ENCODE peak calls at places on chromosome 14, in four cellular contexts. One of them, this sample, is unnamed.

GRCh38 chr14:90837355-90837754 is 21.1 kb upstream of the TTC7B start:
- DNase-seq in IMR-90: peak; percentile 73
- DNase-seq in adrenal gland: no peak
- DNase-seq in ovary: no peak
- DNase-seq in this sample: no peak

GRCh38 chr14:74429221-74429691 is 3.2 kb upstream of the SYNDIG1L start:
- DNase-seq in ovary: no peak
- DNase-seq in adrenal gland: no peak
- DNase-seq in IMR-90: no peak
- DNase-seq in this sample: peak; percentile 31

GRCh38 chr14:40599726-40600125 is 1007.0 kb upstream of the LRFN5 start:
- DNase-seq in adrenal gland: no peak
- DNase-seq in ovary: no peak
- DNase-seq in IMR-90: no peak
- DNase-seq in this sample: no peak

GRCh38 chr14:64801800-64802199 is 77.9 kb downstream of the SPTB start:
- DNase-seq in adrenal gland: peak; percentile 42
- DNase-seq in ovary: no peak
- DNase-seq in IMR-90: peak; percentile 17
- DNase-seq in this sample: peak; percentile 45

GRCh38 chr14:77053046-77053841 is 24.7 kb upstream of the IRF2BPL start:
- DNase-seq in IMR-90: peak; percentile 76
- DNase-seq in ovary: peak; percentile 87
- DNase-seq in adrenal gland: peak; percentile 81
- DNase-seq in this sample: peak; percentile 92

GRCh38 chr14:34835312-34835711 is 39.8 kb downstream of the BAZ1A start:
- DNase-seq in IMR-90: no peak
- DNase-seq in ovary: no peak
- DNase-seq in adrenal gland: no peak
- DNase-seq in this sample: peak; percentile 13

GRCh38 chr14:55730602-55731001 is 150.6 kb downstream of the KTN1 start:
- DNase-seq in IMR-90: peak; percentile 19
- DNase-seq in adrenal gland: no peak
- DNase-seq in ovary: no peak
- DNase-seq in this sample: no peak

GRCh38 chr14:102878970-102879460 is 43.4 kb upstream of the AMN start:
- DNase-seq in adrenal gland: no peak
- DNase-seq in IMR-90: no peak
- DNase-seq in ovary: no peak
- DNase-seq in this sample: no peak

GRCh38 chr14:72788972-72789728 is 104.8 kb downstream of the DPF3 start:
- DNase-seq in IMR-90: no peak
- DNase-seq in ovary: no peak
- DNase-seq in adrenal gland: no peak
- DNase-seq in this sample: no peak

GRCh38 chr14:25055998-25056687 is 6.2 kb upstream of the STXBP6 start:
- DNase-seq in adrenal gland: no peak
- DNase-seq in ovary: no peak
- DNase-seq in IMR-90: peak; percentile 74
- DNase-seq in this sample: no peak

GRCh38 chr14:69755784-69756183 is 11.2 kb upstream of the SRSF5 start:
- DNase-seq in ovary: no peak
- DNase-seq in adrenal gland: no peak
- DNase-seq in IMR-90: no peak
- DNase-seq in this sample: no peak

GRCh38 chr14:68547305-68548193 is 245.3 kb downstream of the ZFP36L1 start:
- DNase-seq in ovary: peak; percentile 56
- DNase-seq in IMR-90: peak; percentile 93
- DNase-seq in adrenal gland: peak; percentile 75
- DNase-seq in this sample: no peak

GRCh38 chr14:32693114-32693513 is 245.6 kb upstream of the NPAS3 start:
- DNase-seq in adrenal gland: no peak
- DNase-seq in IMR-90: peak; percentile 35
- DNase-seq in ovary: no peak
- DNase-seq in this sample: no peak

GRCh38 chr14:53613404-53614253 is 343.0 kb downstream of the BMP4 start:
- DNase-seq in adrenal gland: no peak
- DNase-seq in ovary: no peak
- DNase-seq in IMR-90: peak; percentile 90
- DNase-seq in this sample: no peak

GRCh38 chr14:65993103-65993502 is 493.1 kb upstream of the CCDC196 start:
- DNase-seq in ovary: no peak
- DNase-seq in IMR-90: no peak
- DNase-seq in adrenal gland: no peak
- DNase-seq in this sample: no peak

GRCh38 chr14:67492538-67492937 is 4.0 kb upstream of the TMEM229B start:
- DNase-seq in IMR-90: no peak
- DNase-seq in ovary: no peak
- DNase-seq in adrenal gland: no peak
- DNase-seq in this sample: no peak

GRCh38 chr14:97930191-97930590 is 1133.0 kb downstream of the VRK1 start:
- DNase-seq in adrenal gland: no peak
- DNase-seq in ovary: no peak
- DNase-seq in IMR-90: no peak
- DNase-seq in this sample: no peak

GRCh38 chr14:32201816-32202467 is at the start of gene RNU6-7:
- DNase-seq in adrenal gland: peak; percentile 36
- DNase-seq in ovary: peak; percentile 58
- DNase-seq in IMR-90: peak; percentile 17
- DNase-seq in this sample: peak; percentile 42

GRCh38 chr14:32078030-32078793 is 1.1 kb downstream of the ARHGAP5 start:
- DNase-seq in IMR-90: peak; percentile 24
- DNase-seq in adrenal gland: peak; percentile 50
- DNase-seq in ovary: peak; percentile 33
- DNase-seq in this sample: peak; percentile 21

GRCh38 chr14:31243860-31244259 is 36.3 kb upstream of the HECTD1 start:
- DNase-seq in ovary: no peak
- DNase-seq in adrenal gland: no peak
- DNase-seq in IMR-90: no peak
- DNase-seq in this sample: no peak

GRCh38 chr14:49621114-49621881 is 699 bp downstream of the MGAT2 start:
- DNase-seq in IMR-90: peak; percentile 28
- DNase-seq in ovary: peak; percentile 68
- DNase-seq in adrenal gland: peak; percentile 75
- DNase-seq in this sample: peak; percentile 90

GRCh38 chr14:60327447-60328331 is 78.7 kb downstream of the PPM1A start:
- DNase-seq in IMR-90: peak; percentile 20
- DNase-seq in ovary: no peak
- DNase-seq in adrenal gland: no peak
- DNase-seq in this sample: peak; percentile 36

GRCh38 chr14:92651106-92651792 is 97.2 kb downstream of the LGMN start:
- DNase-seq in IMR-90: no peak
- DNase-seq in adrenal gland: peak; percentile 48
- DNase-seq in ovary: no peak
- DNase-seq in this sample: peak; percentile 92

GRCh38 chr14:84520711-84521338 is 1009.1 kb upstream of the FLRT2 start:
- DNase-seq in IMR-90: peak; percentile 5
- DNase-seq in ovary: no peak
- DNase-seq in adrenal gland: peak; percentile 4
- DNase-seq in this sample: no peak

GRCh38 chr14:66315548-66315947 is 170.6 kb upstream of the CCDC196 start:
- DNase-seq in adrenal gland: no peak
- DNase-seq in IMR-90: no peak
- DNase-seq in ovary: no peak
- DNase-seq in this sample: no peak

GRCh38 chr14:71416392-71416791 is 509.1 kb downstream of the PCNX1 start:
- DNase-seq in ovary: no peak
- DNase-seq in adrenal gland: no peak
- DNase-seq in IMR-90: peak; percentile 34
- DNase-seq in this sample: no peak

GRCh38 chr14:90658541-90658967 is 157.7 kb downstream of the TTC7B start:
- DNase-seq in ovary: no peak
- DNase-seq in IMR-90: peak; percentile 85
- DNase-seq in adrenal gland: no peak
- DNase-seq in this sample: peak; percentile 79

GRCh38 chr14:23933706-23934105 is 19.9 kb upstream of the DHRS4 start:
- DNase-seq in IMR-90: no peak
- DNase-seq in adrenal gland: no peak
- DNase-seq in ovary: no peak
- DNase-seq in this sample: no peak

GRCh38 chr14:63204407-63205280 is at the start of gene RHOJ:
- DNase-seq in adrenal gland: no peak
- DNase-seq in IMR-90: peak; percentile 32
- DNase-seq in ovary: peak; percentile 33
- DNase-seq in this sample: no peak

GRCh38 chr14:36264107-36264506 is 56.3 kb downstream of the MBIP start:
- DNase-seq in ovary: no peak
- DNase-seq in adrenal gland: no peak
- DNase-seq in IMR-90: no peak
- DNase-seq in this sample: no peak

GRCh38 chr14:100333867-100334266 is 10.7 kb downstream of the SLC25A47 start:
- DNase-seq in ovary: peak; percentile 4
- DNase-seq in adrenal gland: no peak
- DNase-seq in IMR-90: no peak
- DNase-seq in this sample: no peak
- TF ChIP-seq POLR2A in ovary: no peak
- TF ChIP-seq POLR2A in adrenal gland: no peak
- TF ChIP-seq POLR2A in IMR-90: no peak
- TF ChIP-seq POLR2A in this sample: no peak

GRCh38 chr14:95322646-95323045 is 2.9 kb upstream of the CLMN start:
- DNase-seq in IMR-90: no peak
- DNase-seq in ovary: no peak
- DNase-seq in adrenal gland: no peak
- DNase-seq in this sample: no peak
- H3K4me3 ChIP-seq in IMR-90: no peak overlapping the region
- H3K4me3 ChIP-seq in ovary: no peak overlapping the region
- H3K4me3 ChIP-seq in adrenal gland: no peak overlapping the region
- H3K4me3 ChIP-seq in this sample: no peak overlapping the region

GRCh38 chr14:101809671-101810514 is 48.4 kb downstream of the PPP2R5C start:
- DNase-seq in IMR-90: peak; percentile 96
- DNase-seq in ovary: peak; percentile 81
- DNase-seq in adrenal gland: peak; percentile 94
- DNase-seq in this sample: peak; percentile 94
- TF ChIP-seq POLR2A in IMR-90: peak; percentile 82
- TF ChIP-seq POLR2A in ovary: peak; percentile 78
- TF ChIP-seq POLR2A in adrenal gland: peak; percentile 64
- TF ChIP-seq POLR2A in this sample: peak; percentile 56

DNA sequence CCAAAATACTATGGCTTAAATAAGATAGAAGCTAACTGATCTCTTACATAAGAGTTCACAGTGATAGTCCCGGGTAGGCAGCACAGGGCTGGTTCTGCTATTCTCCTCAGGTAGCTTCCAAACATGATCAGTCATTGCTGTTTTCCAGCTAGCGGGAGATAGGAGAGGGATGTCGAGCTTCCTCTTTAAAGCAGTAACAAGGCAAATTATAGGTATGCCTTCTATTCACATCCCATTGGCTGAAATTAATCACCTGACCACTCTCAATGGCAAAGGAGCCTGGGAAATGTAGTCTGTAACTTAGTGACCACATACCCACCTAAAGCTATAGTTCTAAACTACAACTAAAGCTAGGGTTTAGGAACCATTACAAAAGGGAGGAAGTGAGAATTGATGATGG is 34.5 kb upstream of the VRK1 start:
- DNase-seq in ovary: no peak
- DNase-seq in IMR-90: peak; percentile 58
- DNase-seq in adrenal gland: no peak
- DNase-seq in this sample: peak; percentile 74
- H3K4me3 ChIP-seq in ovary: no peak overlapping the region
- H3K4me3 ChIP-seq in IMR-90: no peak overlapping the region
- H3K4me3 ChIP-seq in adrenal gland: no peak overlapping the region
- H3K4me3 ChIP-seq in this sample: no peak overlapping the region

DNA sequence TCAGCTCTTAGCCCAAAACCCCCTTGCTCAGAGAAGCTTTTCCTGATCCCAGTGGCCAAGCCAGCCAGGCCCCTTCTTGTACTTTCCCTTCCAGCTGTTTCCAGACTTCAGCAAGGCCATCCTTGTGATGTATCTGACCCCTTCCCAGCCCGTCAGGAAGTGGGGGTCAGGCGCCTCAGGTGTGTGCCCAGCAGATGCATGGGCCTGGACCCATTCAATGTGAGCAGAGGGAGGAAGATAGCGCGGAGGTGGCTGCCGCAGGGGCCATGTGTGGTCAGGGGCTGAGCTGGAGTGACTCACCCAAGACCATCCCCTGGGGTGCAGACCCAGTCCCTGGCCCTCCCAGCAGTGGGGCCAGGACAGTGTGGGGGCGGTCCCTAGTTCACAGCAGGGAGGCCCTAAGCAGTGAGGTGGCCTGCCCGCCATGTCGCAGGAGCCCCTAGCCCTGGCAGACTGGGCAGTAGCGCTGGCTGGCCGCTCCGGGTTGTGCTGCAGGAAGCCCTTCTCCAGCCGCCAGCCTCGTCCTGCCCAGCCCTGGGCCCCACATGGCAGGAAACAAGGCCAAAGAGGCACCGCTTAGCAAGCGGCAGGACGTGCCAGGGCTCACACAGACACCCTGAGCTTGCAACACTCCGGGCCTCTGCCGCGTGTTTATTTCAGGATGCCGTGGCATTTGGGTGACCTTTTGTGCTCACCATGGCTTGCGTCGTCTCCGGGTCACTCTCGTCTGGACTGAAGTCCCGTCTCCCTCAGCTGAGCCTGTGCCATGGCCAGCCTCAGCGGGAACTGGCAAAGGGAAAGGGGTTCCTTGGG is 12.0 kb downstream of the ADSS1 start:
- DNase-seq in IMR-90: peak; percentile 68
- DNase-seq in ovary: peak; percentile 52
- DNase-seq in adrenal gland: peak; percentile 99
- DNase-seq in this sample: peak; percentile 83
- TF ChIP-seq POLR2A in IMR-90: no peak
- TF ChIP-seq POLR2A in ovary: no peak
- TF ChIP-seq POLR2A in adrenal gland: peak; percentile 35
- TF ChIP-seq POLR2A in this sample: peak; percentile 24